ENCODE peak calls at places on chromosomes 6 and 20, in four cellular contexts. D is GM12878, Y is A549, E is HepG2. X is an unnamed sample.

GRCh38 chr6:12882761-12883290 is 166.3 kb downstream of the PHACTR1 start:
- DNase-seq in D (no peak), Y (no peak), E (no peak), X (no peak)

GRCh38 chr20:21355981-21356380 is 41.3 kb downstream of the NKX2-4 start:
- DNase-seq in D (no peak), Y (no peak), E (no peak), X (no peak)

GRCh38 chr6:160979063-160979708 is 12.4 kb upstream of the MAP3K4 start:
- DNase-seq in D (no peak), Y (no peak), E (no peak), X (no peak)

GRCh38 chr6:126781582-126781981 is 336.9 kb upstream of the RSPO3 start:
- DNase-seq in D (no peak), Y (no peak), E (no peak), X (no peak)

GRCh38 chr6:29628419-29629281 is 4.3 kb downstream of the GABBR1 start:
- DNase-seq in D (no peak), Y (peak), E (peak), X (peak)

GRCh38 chr20:19552144-19552895 is 205.7 kb upstream of the RIN2 start:
- DNase-seq in D (no peak), Y (peak), E (peak), X (no peak)

GRCh38 chr6:105892577-105893262 is 193.4 kb upstream of the PRDM1 start:
- DNase-seq in D (peak), Y (no peak), E (peak), X (no peak)

GRCh38 chr6:168964138-168964892 is 289.3 kb downstream of the THBS2 start:
- DNase-seq in D (no peak), Y (no peak), E (no peak), X (no peak)

GRCh38 chr20:51184289-51184688 is 161.4 kb upstream of the KCNG1 start:
- DNase-seq in D (no peak), Y (no peak), E (no peak), X (no peak)

GRCh38 chr6:7138111-7138510 is 30.4 kb downstream of the RREB1 start:
- DNase-seq in D (no peak), Y (no peak), E (no peak), X (no peak)

GRCh38 chr6:106519460-106520394 is 109.6 kb downstream of the RTN4IP1 start:
- DNase-seq in D (peak), Y (peak), E (no peak), X (no peak)

GRCh38 chr20:23680151-23680550 is 8.7 kb downstream of the CST4 start:
- DNase-seq in D (no peak), Y (no peak), E (no peak), X (no peak)

GRCh38 chr6:28985396-28986164 is 19.5 kb downstream of the ZNF311 start:
- DNase-seq in D (no peak), Y (peak), E (peak), X (peak)

GRCh38 chr20:16918366-16918765 is 170.2 kb downstream of the OTOR start:
- DNase-seq in D (no peak), Y (no peak), E (no peak), X (no peak)

DNA sequence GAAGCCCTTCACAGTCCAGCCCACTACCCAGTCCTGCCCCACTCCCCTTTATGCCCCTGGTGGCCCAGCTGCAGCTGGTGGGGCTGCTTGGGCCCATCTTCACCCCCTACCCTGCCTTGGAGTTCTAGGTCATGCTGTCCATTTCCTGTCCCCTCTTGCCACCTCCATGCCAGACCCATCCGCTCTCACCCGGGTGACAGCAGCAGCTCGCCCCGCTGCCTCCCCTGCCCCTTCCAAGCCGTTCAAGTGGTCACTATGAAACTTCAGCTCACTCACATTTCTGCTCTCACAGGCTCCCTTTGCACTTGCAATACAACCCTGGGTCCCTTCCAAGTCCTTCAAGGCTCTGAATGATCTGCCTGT is 16.2 kb downstream of the MYH7B start:
- DNase-seq in D (no peak), Y (no peak), E (no peak), X (no peak)
- H3K4me2 ChIP-seq in D (no peak), Y (no peak), E (no peak), X (no peak)

GRCh38 chr20:43959079-43959919 is 44.6 kb downstream of the TOX2 start:
- DNase-seq in D (no peak), Y (no peak), E (peak), X (peak)

GRCh38 chr20:43960231-43960630 is 45.6 kb downstream of the TOX2 start:
- DNase-seq in D (no peak), Y (no peak), E (no peak), X (no peak)

GRCh38 chr20:43958626-43959025 is 44.0 kb downstream of the TOX2 start:
- DNase-seq in D (no peak), Y (no peak), E (no peak), X (no peak)

GRCh38 chr20:43961116-43961515 is 46.5 kb downstream of the TOX2 start:
- DNase-seq in D (no peak), Y (no peak), E (no peak), X (no peak)

GRCh38 chr20:43959920-43960227 is 45.2 kb downstream of the TOX2 start:
- DNase-seq in D (no peak), Y (no peak), E (no peak), X (no peak)
- H3K27ac ChIP-seq in D (no peak), Y (peak), E (no peak), X (no peak)

GRCh38 chr6:89291256-89291819 is 23.8 kb downstream of the GABRR2 start:
- DNase-seq in D (no peak), Y (no peak), E (peak), X (peak)

GRCh38 chr6:89286516-89286915 is 28.6 kb downstream of the GABRR2 start:
- DNase-seq in D (no peak), Y (no peak), E (no peak), X (no peak)

GRCh38 chr6:89287351-89288028 is 27.6 kb downstream of the GABRR2 start:
- DNase-seq in D (no peak), Y (no peak), E (no peak), X (no peak)

GRCh38 chr6:89289710-89290109 is 25.4 kb downstream of the GABRR2 start:
- DNase-seq in D (no peak), Y (no peak), E (no peak), X (no peak)

DNA sequence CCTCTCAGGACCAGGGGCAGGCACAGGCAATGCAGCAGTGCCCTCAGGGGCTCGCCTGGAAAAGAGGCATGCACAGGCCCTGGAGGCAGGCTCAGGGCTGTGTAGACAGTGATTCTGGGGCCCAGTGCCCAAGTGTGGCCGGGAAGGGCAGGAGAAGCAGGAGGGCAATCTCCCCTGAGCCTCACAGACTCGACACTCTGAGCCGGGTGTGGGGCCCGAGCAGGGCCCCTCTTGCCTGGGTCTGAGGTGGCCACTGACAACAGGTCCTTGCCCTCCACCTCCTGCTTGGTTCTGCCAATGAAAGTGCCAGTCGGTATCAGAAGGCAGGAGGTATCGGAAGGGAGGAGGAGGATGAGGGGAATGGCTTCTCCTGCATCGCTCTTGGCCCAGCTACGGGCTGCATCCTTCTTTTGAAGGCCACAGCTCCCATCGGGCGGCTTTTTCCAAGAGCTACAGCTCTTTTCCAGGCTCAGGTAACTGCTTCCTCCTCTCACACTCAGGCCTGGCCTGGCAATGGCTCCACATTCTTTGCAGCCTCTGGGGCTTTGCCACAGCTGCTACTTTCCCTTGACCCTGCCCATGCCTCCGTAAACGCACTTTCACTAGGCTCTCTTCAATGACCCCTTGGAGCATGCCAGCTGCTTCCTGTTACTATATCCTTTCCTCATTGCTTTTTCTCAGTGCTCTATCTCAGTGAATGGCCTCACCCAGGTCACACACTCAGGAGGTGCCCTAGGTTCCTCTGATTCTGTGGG is 24.5 kb downstream of the GABRR2 start:
- DNase-seq in D (no peak), Y (no peak), E (no peak), X (peak)
- TF ChIP-seq MYC in D (no peak), Y (no peak), E (no peak), X (no peak)

GRCh38 chr6:38794682-38795081 is 79.6 kb downstream of the DNAH8 start:
- DNase-seq in D (no peak), Y (no peak), E (no peak), X (no peak)

GRCh38 chr6:38796006-38796405 is 80.9 kb downstream of the DNAH8 start:
- DNase-seq in D (no peak), Y (no peak), E (no peak), X (peak)

GRCh38 chr6:38799529-38800184 is 84.5 kb downstream of the DNAH8 start:
- DNase-seq in D (no peak), Y (no peak), E (no peak), X (no peak)

GRCh38 chr6:38797391-38797790 is 82.3 kb downstream of the DNAH8 start:
- DNase-seq in D (no peak), Y (no peak), E (no peak), X (peak)

DNA sequence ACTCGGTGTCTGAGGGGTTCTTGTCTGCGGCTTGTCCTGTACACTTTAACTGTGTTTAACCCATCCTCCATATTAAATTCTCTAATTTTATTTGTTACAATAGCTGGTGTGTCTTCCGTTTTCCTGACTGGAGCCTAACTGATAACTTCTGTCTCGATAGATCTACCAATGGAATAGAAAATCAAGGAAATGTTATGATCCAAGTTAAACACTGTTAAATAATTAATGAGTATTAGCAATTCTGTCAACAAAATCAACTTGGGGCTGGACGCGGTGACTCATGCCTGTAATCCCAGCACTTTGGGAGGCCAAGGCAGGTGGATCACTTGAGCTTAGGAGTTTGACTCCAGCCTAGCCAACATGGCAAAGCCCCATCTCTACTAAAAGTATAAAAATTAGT is 81.7 kb downstream of the DNAH8 start:
- DNase-seq in D (no peak), Y (no peak), E (no peak), X (peak)
- H3K4me2 ChIP-seq in D (no peak), Y (no peak), E (no peak), X (peak)

DNA sequence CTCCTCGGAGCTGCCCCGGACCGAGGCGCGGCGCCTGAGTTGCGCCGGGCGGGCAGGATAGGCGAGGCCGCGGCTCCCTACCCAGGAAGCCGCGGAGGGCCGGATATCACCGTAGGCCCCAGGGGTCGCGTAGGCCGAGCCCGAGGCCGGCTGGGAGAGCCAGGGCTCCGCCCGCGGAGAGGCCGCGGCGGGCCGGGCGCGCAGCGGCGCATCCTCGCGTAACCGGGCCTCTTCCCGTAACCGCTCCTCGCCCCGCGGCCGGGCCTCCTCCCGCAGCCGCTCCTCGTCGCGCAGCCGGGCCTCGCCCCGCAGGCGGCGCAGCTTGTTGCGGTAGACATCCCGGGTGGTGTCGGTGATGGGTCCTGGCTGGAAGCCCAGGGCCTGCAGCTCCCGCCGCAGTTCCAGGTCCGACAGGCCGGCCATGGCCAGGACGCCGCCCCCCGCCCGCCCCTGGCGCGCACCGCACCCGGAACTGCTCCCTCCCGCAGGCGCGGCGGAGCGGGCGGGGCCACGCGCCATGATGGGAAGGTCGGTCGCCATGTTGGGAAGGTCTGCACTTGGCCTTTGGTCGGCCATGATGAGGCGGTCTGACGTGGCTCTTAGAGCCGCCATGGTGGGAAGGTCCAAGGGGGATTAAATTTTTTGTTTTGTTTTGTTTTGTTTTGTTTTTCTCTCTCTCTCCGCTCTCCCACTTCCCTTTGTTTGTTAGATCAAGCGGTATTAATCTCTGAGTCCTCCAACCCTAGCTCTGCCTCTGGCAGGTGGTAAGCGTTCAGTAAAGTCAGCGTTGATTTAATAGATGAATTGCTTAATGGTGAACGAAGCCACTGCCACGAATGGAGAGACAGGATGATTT is at the start of gene LEMD2:
- DNase-seq in D (peak), Y (peak), E (peak), X (peak)
- H3K27ac ChIP-seq in D (peak), Y (peak), E (peak), X (peak)

DNA sequence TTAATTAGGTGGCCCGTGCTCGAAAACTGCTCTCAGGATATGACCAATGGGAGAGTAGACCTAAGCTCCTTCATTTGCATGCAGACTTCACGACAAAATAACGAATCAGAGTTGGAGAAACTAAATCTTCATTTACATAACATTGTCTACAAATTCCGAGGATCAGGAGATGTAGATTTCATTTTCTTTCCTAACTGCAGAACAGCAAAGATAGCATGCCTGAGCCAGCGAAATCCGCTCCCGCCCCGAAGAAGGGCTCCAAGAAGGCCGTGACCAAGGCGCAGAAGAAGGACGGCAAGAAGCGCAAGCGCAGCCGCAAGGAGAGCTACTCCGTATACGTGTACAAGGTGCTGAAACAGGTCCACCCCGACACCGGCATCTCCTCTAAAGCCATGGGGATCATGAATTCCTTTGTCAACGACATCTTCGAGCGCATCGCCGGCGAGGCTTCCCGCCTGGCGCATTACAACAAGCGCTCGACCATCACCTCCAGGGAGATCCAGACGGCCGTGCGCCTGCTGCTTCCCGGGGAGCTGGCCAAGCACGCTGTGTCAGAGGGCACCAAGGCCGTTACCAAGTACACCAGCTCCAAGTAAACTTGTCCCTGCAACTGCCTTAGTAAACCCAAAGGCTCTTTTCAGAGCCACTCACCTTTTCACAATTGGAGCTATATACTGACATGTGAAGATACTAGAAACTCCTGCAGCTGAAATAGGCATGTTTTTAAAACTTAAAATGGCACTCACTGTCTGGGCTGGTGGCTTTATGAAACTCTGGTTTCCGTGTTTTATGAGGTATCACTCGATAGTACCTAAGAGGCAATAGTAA is 96.6 kb downstream of the HFE start:
- DNase-seq in D (peak), Y (peak), E (no peak), X (peak)
- TF ChIP-seq MYC in D (no peak), Y (no peak), E (no peak), X (no peak)

GRCh38 chr6:34657037-34657306 is 39.6 kb downstream of the ILRUN start:
- DNase-seq in D (no peak), Y (no peak), E (no peak), X (no peak)

GRCh38 chr6:34656378-34657036 is 40.1 kb downstream of the ILRUN start:
- DNase-seq in D (peak), Y (no peak), E (peak), X (peak)

GRCh38 chr6:34657307-34657978 is 39.1 kb downstream of the ILRUN start:
- DNase-seq in D (no peak), Y (peak), E (peak), X (peak)

GRCh38 chr6:34661379-34661778 is 35.2 kb downstream of the ILRUN start:
- DNase-seq in D (no peak), Y (no peak), E (no peak), X (no peak)

DNA sequence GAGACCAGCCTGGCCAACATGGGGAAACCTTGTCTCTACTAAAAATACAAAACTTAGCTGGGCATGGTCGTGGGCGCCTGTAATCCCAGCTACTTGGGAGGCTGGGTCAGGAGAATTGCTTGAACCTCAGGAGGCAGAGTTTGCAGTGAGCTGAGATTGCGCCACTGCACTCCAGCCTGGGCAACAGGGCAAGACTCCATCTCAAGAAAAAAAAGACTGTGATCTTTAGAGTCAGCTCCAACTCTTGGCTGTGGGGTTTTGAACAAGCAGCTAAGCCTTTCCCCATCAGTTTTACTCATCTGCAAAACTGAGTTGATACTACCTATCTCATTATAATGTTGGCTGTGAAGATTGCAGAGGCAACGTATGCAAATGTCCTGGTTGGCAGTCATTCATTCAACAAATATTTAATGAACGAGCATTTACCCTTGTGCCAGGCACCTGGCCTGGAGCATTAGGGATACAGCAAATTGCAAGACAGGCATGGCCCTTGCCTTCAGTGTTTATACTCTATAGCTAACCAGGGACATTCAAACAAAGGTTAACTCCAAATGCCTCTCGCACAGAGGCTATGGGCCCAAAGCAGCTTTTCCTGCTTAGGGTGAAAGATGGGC is 37.9 kb downstream of the ILRUN start:
- DNase-seq in D (no peak), Y (no peak), E (no peak), X (no peak)
- H3K4me2 ChIP-seq in D (peak), Y (peak), E (no peak), X (no peak)

GRCh38 chr6:43712590-43712989 is 25.0 kb upstream of the MRPS18A start:
- DNase-seq in D (no peak), Y (no peak), E (no peak), X (no peak)

GRCh38 chr6:43708857-43709653 is 21.5 kb upstream of the MRPS18A start:
- DNase-seq in D (no peak), Y (peak), E (no peak), X (peak)

GRCh38 chr6:43707269-43707668 is 19.7 kb upstream of the MRPS18A start:
- DNase-seq in D (no peak), Y (no peak), E (no peak), X (no peak)

GRCh38 chr6:43707767-43708166 is 20.2 kb upstream of the MRPS18A start:
- DNase-seq in D (no peak), Y (no peak), E (no peak), X (no peak)

GRCh38 chr6:43709654-43710303 is 22.2 kb upstream of the MRPS18A start:
- DNase-seq in D (no peak), Y (no peak), E (no peak), X (no peak)
- H3K27ac ChIP-seq in D (no peak), Y (peak), E (no peak), X (no peak)

GRCh38 chr6:22433745-22434144 is 135.6 kb upstream of the HDGFL1 start:
- DNase-seq in D (no peak), Y (no peak), E (no peak), X (no peak)
- TF ChIP-seq MYC in D (no peak), Y (no peak), E (no peak), X (no peak)

X was measured in endothelial cell of umbilical vein.